ENCODE peak calls at places on chromosomes 11 and 22, in nine cellular contexts. N is EL; T is NCI-H1092; O is B cell; W is caudate nucleus; J is CD8-positive, alpha-beta memory T cell; K is HL-60; H is H9; Y is non-pigmented ciliary epithelial cell. U is an unnamed sample.

GRCh38 chr11:117643606-117644300 is 153.3 kb downstream of the DSCAML1 start:
- DNase-seq in N (peak), J (no peak), Y (no peak), W (no peak), O (no peak), K (no peak), T (no peak), H (peak), U (peak)

GRCh38 chr11:122791411-122791810 is 46.9 kb upstream of the CRTAM start:
- DNase-seq in Y (no peak), O (no peak), W (no peak), N (peak), K (no peak), T (no peak), J (no peak), H (no peak), U (no peak)

GRCh38 chr22:25049770-25050169 is 97.3 kb downstream of the KIAA1671 start:
- DNase-seq in N (no peak), Y (no peak), K (no peak), T (no peak), O (no peak), H (no peak), W (no peak), J (no peak), U (no peak)

GRCh38 chr22:44658371-44658953 is 43.5 kb upstream of the PRR5 start:
- DNase-seq in J (no peak), K (no peak), W (no peak), T (no peak), Y (no peak), O (no peak), N (peak), H (peak), U (no peak)

GRCh38 chr11:70825893-70826540 is 426.4 kb downstream of the SHANK2 start:
- DNase-seq in T (no peak), H (no peak), W (no peak), Y (no peak), O (no peak), J (no peak), K (no peak), N (no peak), U (no peak)

GRCh38 chr22:26846645-26847044 is 189.3 kb downstream of the MIAT start:
- DNase-seq in Y (no peak), O (no peak), J (no peak), N (peak), K (no peak), H (no peak), T (no peak), W (no peak), U (peak)

GRCh38 chr22:48889887-48890692 is 937.6 kb downstream of the BRD1 start:
- DNase-seq in O (no peak), T (no peak), K (no peak), H (peak), W (no peak), N (no peak), J (no peak), Y (no peak), U (peak)

GRCh38 chr11:124605719-124606118 is 5.5 kb upstream of the PANX3 start:
- DNase-seq in O (no peak), K (peak), H (no peak), N (no peak), Y (no peak), T (no peak), J (no peak), W (no peak), U (no peak)

GRCh38 chr11:85725510-85726258 is 39.7 kb upstream of the CCDC89 start:
- DNase-seq in J (no peak), T (no peak), H (no peak), O (no peak), K (no peak), Y (peak), W (no peak), N (peak), U (no peak)

GRCh38 chr11:64559351-64560138 is 31.5 kb upstream of the SLC22A12 start:
- DNase-seq in T (no peak), H (peak), Y (no peak), N (no peak), W (no peak), J (no peak), K (no peak), O (no peak), U (peak)

GRCh38 chr11:133163463-133164419 is 368.6 kb downstream of the OPCML start:
- DNase-seq in T (peak), H (peak), Y (peak), W (no peak), O (no peak), K (no peak), N (peak), J (no peak), U (no peak)

GRCh38 chr11:76148941-76149613 is 57.2 kb downstream of the WNT11 start:
- DNase-seq in H (no peak), K (no peak), Y (no peak), N (no peak), W (no peak), T (no peak), O (no peak), J (no peak), U (no peak)

GRCh38 chr11:77052531-77052930 is 14.2 kb upstream of the CAPN5 start:
- DNase-seq in H (no peak), T (no peak), W (no peak), Y (no peak), N (no peak), O (no peak), J (no peak), K (no peak), U (no peak)

GRCh38 chr11:78194490-78194889 is 5.8 kb downstream of the USP35 start:
- DNase-seq in Y (no peak), N (no peak), W (no peak), T (no peak), O (no peak), J (no peak), H (no peak), K (no peak), U (no peak)

GRCh38 chr22:24512043-24512442 is 16.9 kb downstream of the UPB1 start:
- DNase-seq in J (no peak), H (no peak), Y (no peak), N (no peak), T (no peak), K (peak), W (no peak), O (no peak), U (no peak)

GRCh38 chr11:130418756-130419155 is 9.7 kb downstream of the ADAMTS8 start:
- DNase-seq in K (no peak), O (no peak), T (no peak), W (no peak), H (no peak), J (no peak), N (no peak), Y (no peak), U (no peak)

GRCh38 chr11:68495330-68495729 is 34.8 kb downstream of the PPP6R3 start:
- DNase-seq in N (no peak), H (no peak), J (no peak), W (no peak), T (no peak), O (no peak), K (no peak), Y (no peak), U (no peak)

GRCh38 chr22:44337658-44338004 is 24.9 kb upstream of the SHISAL1 start:
- DNase-seq in K (no peak), O (no peak), J (no peak), N (peak), W (no peak), H (peak), Y (no peak), T (no peak), U (peak)

GRCh38 chr11:48111941-48112340 is 104.7 kb upstream of the OR4B1 start:
- DNase-seq in W (no peak), K (no peak), T (no peak), J (no peak), H (no peak), N (no peak), Y (no peak), O (no peak), U (no peak)

GRCh38 chr22:49935561-49935960 is 17.1 kb downstream of the CRELD2 start:
- DNase-seq in J (no peak), O (peak), Y (no peak), K (no peak), W (no peak), H (no peak), T (no peak), N (no peak), U (no peak)

GRCh38 chr22:36252754-36253522 is at the start of gene APOL1:
- DNase-seq in N (peak), H (peak), K (no peak), J (peak), T (no peak), W (no peak), O (peak), Y (no peak), U (peak)

GRCh38 chr11:119783466-119784400 is 54.7 kb upstream of the NECTIN1 start:
- DNase-seq in W (no peak), N (no peak), K (no peak), T (no peak), Y (no peak), J (no peak), O (no peak), H (no peak), U (no peak)

GRCh38 chr22:34427841-34428240 is 507.6 kb upstream of the LARGE1 start:
- DNase-seq in H (no peak), Y (no peak), N (no peak), J (no peak), W (no peak), T (no peak), K (no peak), O (no peak), U (no peak)

GRCh38 chr11:17564687-17565042 is 17.6 kb downstream of the OTOG start:
- DNase-seq in Y (no peak), N (no peak), K (no peak), H (peak), W (no peak), O (no peak), T (no peak), J (no peak), U (peak)

U was measured in islet precursor cell.